ENCODE peak calls at places on chromosomes 13 and 19, in four cellular contexts. J is stomach, P is MM.1S, C is heart left ventricle. R is an unnamed sample. For H3K9me3, the result is how much of the 10 kb centered on the place peaks cover.

GRCh38 chr13:113915012-113915763 is 51.3 kb upstream of the GAS6 start:
- DNase-seq in J (peak), C (no peak), P (no peak), R (no peak)

GRCh38 chr13:31049833-31050232 is 111.9 kb downstream of the HSPH1 start:
- DNase-seq in C (no peak), J (no peak), P (no peak), R (no peak)

GRCh38 chr13:109500146-109500773 is 286.1 kb downstream of the IRS2 start:
- DNase-seq in C (no peak), P (no peak), J (no peak), R (no peak)

GRCh38 chr19:52602931-52603330 is 32.8 kb downstream of the ZNF701 start:
- DNase-seq in J (no peak), P (no peak), C (no peak), R (no peak)

GRCh38 chr13:20136781-20137703 is 23.8 kb downstream of the GJA3 start:
- DNase-seq in J (peak), C (no peak), P (peak), R (peak)

GRCh38 chr19:36775768-36776167 is 3.2 kb upstream of the ZNF850 start:
- DNase-seq in C (peak), J (no peak), P (no peak), R (no peak)

GRCh38 chr19:4580021-4580901 is 20.8 kb upstream of the SEMA6B start:
- DNase-seq in J (no peak), P (no peak), C (no peak), R (no peak)

GRCh38 chr13:30652746-30653145 is 35.0 kb downstream of the USPL1 start:
- DNase-seq in P (no peak), J (no peak), C (no peak), R (no peak)

GRCh38 chr19:54154603-54155345 is 4.7 kb downstream of the LENG1 start:
- DNase-seq in C (no peak), P (no peak), J (no peak), R (peak)

GRCh38 chr13:33264620-33264978 is 21.0 kb downstream of the STARD13 start:
- DNase-seq in J (no peak), P (no peak), C (no peak), R (no peak)

GRCh38 chr19:45897413-45897812 is 5.0 kb downstream of the MYPOP start:
- DNase-seq in C (no peak), P (no peak), J (no peak), R (no peak)

GRCh38 chr19:47095707-47096704 is 17.6 kb downstream of the ZC3H4 start:
- DNase-seq in C (peak), P (no peak), J (peak), R (no peak)

GRCh38 chr13:52938065-52938464 is 89.6 kb upstream of the PCDH8 start:
- DNase-seq in P (no peak), C (no peak), J (no peak), R (no peak)

GRCh38 chr13:40986328-40986856 is 32.7 kb downstream of the ELF1 start:
- DNase-seq in C (no peak), J (no peak), P (no peak), R (no peak)

GRCh38 chr19:54532528-54532927 is 29.9 kb downstream of the LAIR2 start:
- DNase-seq in C (no peak), J (no peak), P (peak), R (no peak)

GRCh38 chr13:49859568-49859967 is 67.1 kb upstream of the KPNA3 start:
- DNase-seq in C (no peak), P (no peak), J (no peak), R (no peak)

GRCh38 chr19:42199440-42200115 is 17.9 kb downstream of the DEDD2 start:
- DNase-seq in C (peak), P (peak), J (peak), R (peak)

GRCh38 chr13:36343766-36344165 is 2.4 kb downstream of the SPART start:
- DNase-seq in J (no peak), C (no peak), P (no peak), R (no peak)

GRCh38 chr19:52946322-52947310 is 16.1 kb downstream of the ZNF816 start:
- DNase-seq in C (no peak), P (no peak), J (peak), R (no peak)

GRCh38 chr19:44258139-44258538 is 1.5 kb upstream of the ZNF233 start:
- DNase-seq in P (no peak), J (no peak), C (no peak), R (no peak)
- H3K9me3 ChIP-seq in P (under half), J (half or more), C (under half), R (under half)

DNA sequence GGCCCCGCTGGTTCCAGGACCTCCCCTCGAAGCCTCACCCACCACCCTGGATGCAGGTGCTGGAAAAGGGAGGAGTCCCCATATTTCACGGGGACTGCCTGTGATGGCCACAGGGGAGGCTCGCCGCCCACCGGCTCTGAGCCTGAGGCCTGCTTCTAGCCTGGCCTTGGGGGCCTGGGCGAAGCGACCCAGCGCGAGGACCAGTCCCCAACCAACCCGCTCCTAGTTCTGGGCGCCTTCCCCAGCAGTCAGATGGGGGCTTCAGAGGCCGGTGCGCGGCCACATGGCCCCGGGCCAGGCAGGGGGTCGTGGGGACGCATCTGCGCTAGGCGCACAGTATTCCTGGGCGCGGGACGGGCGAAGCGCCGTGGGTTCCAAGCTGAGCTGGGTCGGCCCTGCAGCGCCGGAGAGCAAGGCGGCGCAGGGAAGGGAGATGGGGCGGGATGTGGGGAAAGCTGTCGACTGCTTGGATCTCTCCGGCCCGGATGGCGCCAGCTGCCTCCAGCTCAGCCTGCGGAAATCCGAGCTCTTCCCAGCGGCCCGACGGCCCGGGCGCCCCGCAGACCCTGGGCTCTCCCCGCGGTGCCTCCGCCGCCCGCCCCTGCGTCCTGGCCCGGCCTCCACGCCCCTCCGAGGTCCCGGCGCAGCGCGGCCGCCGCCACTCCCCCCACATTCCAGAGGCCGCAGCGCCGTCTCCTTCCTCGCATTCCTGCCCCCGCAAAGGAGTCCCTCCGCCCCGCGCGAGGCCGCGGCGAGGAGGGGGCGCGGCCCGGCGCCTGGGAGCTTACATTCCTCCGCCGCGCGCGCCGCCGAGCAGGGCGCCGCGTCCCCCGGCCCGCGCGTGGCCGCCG is at the start of gene WTIP:
- DNase-seq in P (no peak), C (peak), J (peak), R (no peak)
- H3K4me3 ChIP-seq in P (no peak), C (peak), J (peak), R (no peak)

GRCh38 chr19:23351806-23352205 is 43.5 kb downstream of the ZNF91 start:
- DNase-seq in C (no peak), P (no peak), J (no peak), R (no peak)
- H3K9me3 ChIP-seq in C (under half), P (under half), J (half or more), R (half or more)

GRCh38 chr19:55544014-55544413 is 1.3 kb downstream of the SBK3 start:
- DNase-seq in P (no peak), C (no peak), J (no peak), R (no peak)

GRCh38 chr19:55545443-55545842 is at the start of gene SBK3:
- DNase-seq in P (no peak), J (no peak), C (no peak), R (no peak)

GRCh38 chr19:55544776-55545439 is 435 bp downstream of the SBK3 start:
- DNase-seq in C (no peak), P (no peak), J (no peak), R (no peak)

GRCh38 chr19:55546822-55547614 is 1.7 kb upstream of the SBK3 start:
- DNase-seq in C (peak), P (no peak), J (peak), R (no peak)

GRCh38 chr19:55545913-55546495 is 661 bp upstream of the SBK3 start:
- DNase-seq in J (no peak), P (no peak), C (peak), R (no peak)
- H3K4me3 ChIP-seq in J (no peak), P (no peak), C (peak), R (no peak)

GRCh38 chr19:11944656-11945055 is 19.7 kb downstream of the ZNF700 start:
- DNase-seq in C (no peak), J (no peak), P (no peak), R (no peak)

GRCh38 chr19:11950312-11950711 is 14.5 kb upstream of the ZNF763 start:
- DNase-seq in P (no peak), J (no peak), C (no peak), R (no peak)

GRCh38 chr19:11948646-11949045 is 16.2 kb upstream of the ZNF763 start:
- DNase-seq in C (no peak), J (no peak), P (no peak), R (no peak)

GRCh38 chr19:11949201-11949600 is 15.6 kb upstream of the ZNF763 start:
- DNase-seq in C (no peak), P (no peak), J (no peak), R (no peak)
- H3K9me3 ChIP-seq in C (under half), P (under half), J (half or more), R (half or more)

GRCh38 chr13:78562237-78562889 is 41.0 kb downstream of the POU4F1 start:
- DNase-seq in P (peak), J (no peak), C (no peak), R (no peak)
- H3K4me3 ChIP-seq in P (peak), J (no peak), C (no peak), R (no peak)

GRCh38 chr19:9565900-9566705 is 18.2 kb downstream of the ZNF121 start:
- DNase-seq in J (no peak), P (no peak), C (no peak), R (no peak)

GRCh38 chr19:9566729-9567128 is 17.6 kb downstream of the ZNF121 start:
- DNase-seq in J (no peak), C (no peak), P (no peak), R (no peak)

GRCh38 chr19:9570255-9570654 is 14.0 kb downstream of the ZNF121 start:
- DNase-seq in P (no peak), C (no peak), J (no peak), R (no peak)
- H3K9me3 ChIP-seq in P (under half), C (under half), J (half or more), R (half or more)

DNA sequence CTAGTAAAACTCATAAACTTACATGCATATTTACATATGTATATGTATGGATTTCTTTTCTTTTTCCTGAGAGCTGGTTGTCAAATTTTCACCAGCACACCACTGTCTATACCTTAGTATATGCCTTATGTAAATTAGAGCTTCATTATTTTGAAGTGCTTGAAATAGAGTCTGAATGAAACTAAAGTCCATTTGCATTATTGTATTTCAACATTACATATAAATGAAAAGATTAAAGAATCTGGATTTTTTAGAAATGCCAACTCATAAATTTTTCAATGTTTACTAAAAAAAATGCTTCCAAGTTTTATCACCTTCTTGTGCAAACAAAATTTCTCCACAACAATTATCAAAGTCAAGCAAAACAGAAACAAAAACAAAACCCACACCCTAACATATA is 18.5 kb downstream of the MED26 start:
- DNase-seq in J (no peak), P (no peak), C (no peak), R (no peak)
- H3K4me3 ChIP-seq in J (no peak), P (no peak), C (no peak), R (no peak)

DNA sequence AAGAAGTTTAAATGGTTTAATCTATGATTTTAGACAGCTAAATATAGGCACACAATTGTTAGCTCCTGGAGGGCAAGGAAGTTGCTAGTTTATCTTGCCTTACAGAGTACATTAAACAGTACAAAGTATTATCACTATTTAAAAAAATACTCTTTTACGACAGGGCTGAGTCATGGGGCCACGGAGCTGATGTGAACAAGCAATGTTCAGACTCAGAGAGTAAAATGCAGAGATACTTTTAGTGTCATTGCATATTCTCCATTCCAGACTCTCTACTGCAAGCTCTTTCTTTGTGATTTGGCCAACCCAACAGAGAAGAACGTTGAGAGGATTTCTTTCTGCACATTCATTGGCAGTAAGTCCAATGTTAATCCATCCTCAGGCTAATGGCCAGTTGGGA is 352.4 kb downstream of the SPRY2 start:
- DNase-seq in J (peak), C (no peak), P (no peak), R (no peak)
- H3K9me3 ChIP-seq in J (under half), C (under half), P (under half), R (under half)

DNA sequence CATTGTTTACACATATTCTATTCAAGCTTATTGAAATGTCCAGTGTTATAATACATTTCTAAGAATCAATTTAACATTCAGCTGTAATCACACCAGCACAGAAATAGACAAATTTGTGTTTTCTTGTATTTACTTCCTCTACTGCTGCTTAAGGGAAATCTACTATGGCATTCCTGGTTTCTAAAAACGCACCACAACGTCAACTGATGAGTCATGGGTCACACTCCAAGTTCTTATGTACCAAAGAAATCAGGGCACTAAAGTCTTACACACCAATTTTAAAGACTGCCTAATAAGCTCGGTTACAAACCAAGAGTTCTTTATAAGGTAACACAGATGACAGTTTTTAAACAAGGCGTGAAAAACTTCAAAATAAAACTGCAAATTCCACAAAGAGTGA is 13.2 kb downstream of the LNX2 start:
- DNase-seq in C (no peak), P (no peak), J (no peak), R (no peak)
- H3K4me3 ChIP-seq in C (no peak), P (no peak), J (no peak), R (no peak)

R was measured in CD8-positive, alpha-beta T cell.